ENCODE peak calls at places on chromosomes 5 and 9, in four cellular contexts. One of them, this sample, is unnamed.

GRCh38 chr5:113090336-113091106 is 113.9 kb downstream of the DCP2 start:
- DNase-seq in fibroblast of lung: peak; percentile 37
- DNase-seq in mammary epithelial cell: peak; percentile 17
- DNase-seq in neuronal stem cell: no peak
- DNase-seq in this sample: no peak

GRCh38 chr5:5026407-5026780 is 113.7 kb upstream of the ADAMTS16 start:
- DNase-seq in fibroblast of lung: no peak
- DNase-seq in mammary epithelial cell: no peak
- DNase-seq in neuronal stem cell: no peak
- DNase-seq in this sample: no peak

GRCh38 chr5:157740211-157740610 is 3.3 kb upstream of the LSM11 start:
- DNase-seq in fibroblast of lung: peak; percentile 11
- DNase-seq in mammary epithelial cell: peak; percentile 23
- DNase-seq in neuronal stem cell: no peak
- DNase-seq in this sample: peak; percentile 38

GRCh38 chr5:172646716-172647285 is 5.7 kb downstream of the NEURL1B start:
- DNase-seq in fibroblast of lung: no peak
- DNase-seq in mammary epithelial cell: no peak
- DNase-seq in neuronal stem cell: no peak
- DNase-seq in this sample: no peak

GRCh38 chr9:20620658-20621552 is 1.4 kb downstream of the MLLT3 start:
- DNase-seq in fibroblast of lung: peak; percentile 45
- DNase-seq in mammary epithelial cell: peak; percentile 40
- DNase-seq in neuronal stem cell: peak; percentile 27
- DNase-seq in this sample: peak; percentile 67

GRCh38 chr5:100505984-100506670 is 29.0 kb upstream of the FAM174A start:
- DNase-seq in fibroblast of lung: peak; percentile 87
- DNase-seq in mammary epithelial cell: peak; percentile 83
- DNase-seq in neuronal stem cell: no peak
- DNase-seq in this sample: peak; percentile 86

GRCh38 chr9:86550411-86550810 is 196.2 kb upstream of the TUT7 start:
- DNase-seq in fibroblast of lung: no peak
- DNase-seq in mammary epithelial cell: no peak
- DNase-seq in neuronal stem cell: no peak
- DNase-seq in this sample: peak; percentile 81

GRCh38 chr5:132677191-132677590 is 3.4 kb downstream of the IL4 start:
- DNase-seq in fibroblast of lung: peak; percentile 95
- DNase-seq in mammary epithelial cell: peak; percentile 80
- DNase-seq in neuronal stem cell: no peak
- DNase-seq in this sample: peak; percentile 91

GRCh38 chr5:62152394-62153123 is 153.4 kb upstream of the KIF2A start:
- DNase-seq in fibroblast of lung: no peak
- DNase-seq in mammary epithelial cell: peak; percentile 60
- DNase-seq in neuronal stem cell: no peak
- DNase-seq in this sample: no peak

GRCh38 chr9:35790025-35790384 is 1.4 kb upstream of the NPR2 start:
- DNase-seq in fibroblast of lung: no peak
- DNase-seq in mammary epithelial cell: no peak
- DNase-seq in neuronal stem cell: no peak
- DNase-seq in this sample: no peak

GRCh38 chr5:151451626-151452520 is 4.5 kb downstream of the SLC36A1 start:
- DNase-seq in fibroblast of lung: peak; percentile 58
- DNase-seq in mammary epithelial cell: peak; percentile 13
- DNase-seq in neuronal stem cell: no peak
- DNase-seq in this sample: peak; percentile 34

GRCh38 chr5:81425569-81425968 is 31.6 kb upstream of the ACOT12 start:
- DNase-seq in fibroblast of lung: peak; percentile 47
- DNase-seq in mammary epithelial cell: peak; percentile 27
- DNase-seq in neuronal stem cell: peak; percentile 31
- DNase-seq in this sample: peak; percentile 90

DNA sequence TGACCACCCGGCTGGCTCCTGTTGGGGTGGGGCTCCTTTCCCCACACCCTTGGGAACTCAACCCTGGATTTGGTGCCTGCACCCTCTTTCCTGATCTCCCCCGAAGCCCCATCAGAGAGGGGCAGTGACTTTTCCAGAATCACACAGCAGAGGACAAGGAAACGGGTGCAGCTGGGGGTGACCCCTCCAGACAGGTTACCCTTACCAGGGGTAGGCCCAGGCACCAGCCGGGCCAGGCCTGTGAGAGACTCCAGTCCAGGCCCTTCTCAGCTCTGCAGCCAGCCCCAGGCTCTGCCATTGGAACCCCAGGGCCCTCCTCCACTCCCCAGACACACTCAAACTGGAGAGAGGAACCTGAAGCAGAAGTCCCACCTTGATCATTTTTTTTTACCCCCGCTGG is 19.0 kb upstream of the PHYHD1 start:
- DNase-seq in fibroblast of lung: no peak
- DNase-seq in mammary epithelial cell: no peak
- DNase-seq in neuronal stem cell: no peak
- DNase-seq in this sample: no peak
- H3K9ac ChIP-seq in fibroblast of lung: no peak overlapping the region
- H3K9ac ChIP-seq in mammary epithelial cell: peak overlapping the region; percentile 58
- H3K9ac ChIP-seq in neuronal stem cell: no peak overlapping the region
- H3K9ac ChIP-seq in this sample: no peak overlapping the region

GRCh38 chr9:33815781-33816180 is 1.2 kb upstream of the UBE2R2 start:
- DNase-seq in fibroblast of lung: no peak
- DNase-seq in mammary epithelial cell: no peak
- DNase-seq in neuronal stem cell: no peak
- DNase-seq in this sample: no peak
- H3K9ac ChIP-seq in fibroblast of lung: no peak overlapping the region
- H3K9ac ChIP-seq in mammary epithelial cell: peak overlapping the region; percentile 87
- H3K9ac ChIP-seq in neuronal stem cell: no peak overlapping the region
- H3K9ac ChIP-seq in this sample: peak overlapping the region; percentile 91

DNA sequence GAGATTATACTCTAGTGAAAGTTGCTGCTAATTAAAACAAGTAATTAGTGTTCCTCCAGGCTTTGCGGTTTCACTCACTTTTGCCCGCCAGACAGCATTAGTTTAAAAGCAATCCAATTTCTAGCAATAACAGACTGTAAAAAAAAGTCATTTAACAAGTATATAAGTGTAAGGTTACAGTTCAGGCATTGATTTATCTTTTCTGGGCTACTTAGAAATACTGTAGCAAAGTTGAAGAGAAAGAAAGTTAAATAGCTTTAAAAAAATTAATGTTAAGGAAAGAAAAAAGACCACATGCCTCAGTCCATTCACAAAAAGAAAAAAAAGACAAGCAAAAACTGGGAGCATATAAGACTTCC is 904.2 kb downstream of the NR2F1-AS1 start:
- DNase-seq in fibroblast of lung: no peak
- DNase-seq in mammary epithelial cell: no peak
- DNase-seq in neuronal stem cell: no peak
- DNase-seq in this sample: no peak
- H3K9ac ChIP-seq in fibroblast of lung: no peak overlapping the region
- H3K9ac ChIP-seq in mammary epithelial cell: no peak overlapping the region
- H3K9ac ChIP-seq in neuronal stem cell: no peak overlapping the region
- H3K9ac ChIP-seq in this sample: no peak overlapping the region

GRCh38 chr5:128962211-128962610 is 3.1 kb upstream of the SLC27A6 start:
- DNase-seq in fibroblast of lung: no peak
- DNase-seq in mammary epithelial cell: no peak
- DNase-seq in neuronal stem cell: no peak
- DNase-seq in this sample: no peak
- H3K9ac ChIP-seq in fibroblast of lung: no peak overlapping the region
- H3K9ac ChIP-seq in mammary epithelial cell: no peak overlapping the region
- H3K9ac ChIP-seq in neuronal stem cell: no peak overlapping the region
- H3K9ac ChIP-seq in this sample: no peak overlapping the region

DNA sequence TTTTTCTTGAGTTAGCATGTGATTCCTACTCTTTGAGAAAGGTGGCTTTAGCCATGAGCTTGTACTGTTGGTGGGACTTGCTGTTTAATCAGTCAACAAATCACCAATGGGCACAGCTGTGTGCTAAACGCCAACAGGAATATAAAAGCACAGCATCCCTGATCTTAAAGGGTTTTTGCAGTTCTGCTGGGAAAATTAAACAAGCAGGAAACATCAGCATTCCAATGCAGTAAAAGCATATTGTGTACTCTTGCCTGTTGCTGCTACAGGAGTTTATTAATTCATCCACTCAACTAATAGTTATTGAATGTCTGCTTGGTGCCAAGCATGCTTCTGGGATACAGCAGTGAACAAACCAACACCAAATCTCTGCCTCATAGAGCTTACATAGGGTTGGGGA is 27.4 kb upstream of the F2RL1 start:
- DNase-seq in fibroblast of lung: peak; percentile 53
- DNase-seq in mammary epithelial cell: no peak
- DNase-seq in neuronal stem cell: no peak
- DNase-seq in this sample: no peak
- H3K9ac ChIP-seq in fibroblast of lung: no peak overlapping the region
- H3K9ac ChIP-seq in mammary epithelial cell: peak overlapping the region; percentile 68
- H3K9ac ChIP-seq in neuronal stem cell: no peak overlapping the region
- H3K9ac ChIP-seq in this sample: no peak overlapping the region

GRCh38 chr9:131707677-131708612 is 31.9 kb downstream of the RAPGEF1 start:
- DNase-seq in fibroblast of lung: peak; percentile 83
- DNase-seq in mammary epithelial cell: peak; percentile 79
- DNase-seq in neuronal stem cell: no peak
- DNase-seq in this sample: peak; percentile 65
- H3K9ac ChIP-seq in fibroblast of lung: no peak overlapping the region
- H3K9ac ChIP-seq in mammary epithelial cell: peak overlapping the region; percentile 54
- H3K9ac ChIP-seq in neuronal stem cell: no peak overlapping the region
- H3K9ac ChIP-seq in this sample: peak overlapping the region; percentile 71